ENCODE peak calls at places on chromosomes 11 and 22, in six cellular contexts. H is activated CD8-positive, alpha-beta memory T cell treated with anti-CD3 and anti-CD28 coated beads, Interleukin-2, amount 50 U/mL, for 4 hours; X is stimulated activated CD8-positive, alpha-beta memory T cell treated with anti-CD3 and anti-CD28 coated beads, Interleukin-2, amount 100 ng/mL, for 48 hours; K is CD4-positive, CD25-positive, alpha-beta regulatory T cell; D is hepatic stellate cell; L is GM20000. W is an unnamed sample.

GRCh38 chr11:134476435-134477021 is 64.5 kb upstream of the B3GAT1 start:
- DNase-seq in H (no peak), X (no peak), K (no peak), D (no peak), L (no peak), W (peak)

GRCh38 chr11:8681837-8682218 is 637 bp downstream of the TRIM66 start:
- DNase-seq in H (no peak), X (no peak), K (no peak), D (no peak), L (no peak), W (no peak)

GRCh38 chr22:47196881-47197701 is 434.6 kb downstream of the TBC1D22A start:
- DNase-seq in H (no peak), X (no peak), K (no peak), D (no peak), L (no peak), W (no peak)

GRCh38 chr11:5809905-5810792 is 1.4 kb downstream of the OR52N2 start:
- DNase-seq in H (no peak), X (no peak), K (no peak), D (no peak), L (no peak), W (no peak)

GRCh38 chr22:48378673-48379072 is 1449.0 kb downstream of the BRD1 start:
- DNase-seq in H (no peak), X (no peak), K (no peak), D (no peak), L (no peak), W (no peak)

GRCh38 chr11:44805152-44805461 is 78.3 kb downstream of the TSPAN18 start:
- DNase-seq in H (no peak), X (no peak), K (no peak), D (no peak), L (no peak), W (no peak)

GRCh38 chr11:72725731-72726042 is 26.5 kb downstream of the ARAP1 start:
- DNase-seq in H (no peak), X (no peak), K (no peak), D (no peak), L (no peak), W (no peak)

GRCh38 chr22:37366601-37367000 is 60.7 kb downstream of the ELFN2 start:
- DNase-seq in H (no peak), X (no peak), K (no peak), D (no peak), L (no peak), W (no peak)

GRCh38 chr11:2559527-2560311 is 114.9 kb downstream of the KCNQ1 start:
- DNase-seq in H (peak), X (no peak), K (no peak), D (no peak), L (no peak), W (no peak)

GRCh38 chr11:2770556-2771301 is 70.9 kb upstream of the KCNQ1OT1 start:
- DNase-seq in H (peak), X (no peak), K (no peak), D (no peak), L (no peak), W (no peak)

GRCh38 chr11:28696591-28696990 is 588.4 kb downstream of the METTL15 start:
- DNase-seq in H (no peak), X (no peak), K (no peak), D (peak), L (no peak), W (no peak)

GRCh38 chr22:19059481-19060278 is 62.5 kb downstream of the DGCR2 start:
- DNase-seq in H (no peak), X (no peak), K (no peak), D (no peak), L (no peak), W (no peak)

GRCh38 chr11:94545641-94546470 is 2.1 kb downstream of the FUT4 start:
- DNase-seq in H (no peak), X (no peak), K (no peak), D (no peak), L (no peak), W (no peak)

GRCh38 chr11:67731583-67731982 is 57.2 kb upstream of the ALDH3B2 start:
- DNase-seq in H (no peak), X (no peak), K (no peak), D (no peak), L (no peak), W (peak)

GRCh38 chr11:43693731-43694130 is 13.2 kb downstream of the HSD17B12 start:
- DNase-seq in H (no peak), X (no peak), K (no peak), D (no peak), L (no peak), W (peak)

GRCh38 chr11:17743808-17744119 is 9.2 kb downstream of the KCNC1 start:
- DNase-seq in H (no peak), X (no peak), K (no peak), D (no peak), L (no peak), W (no peak)

GRCh38 chr11:125944350-125945010 is 1.4 kb upstream of the VSIG10L2 start:
- DNase-seq in H (no peak), X (no peak), K (no peak), D (no peak), L (no peak), W (no peak)

GRCh38 chr22:37259540-37260029 is 15.5 kb upstream of the RAC2 start:
- DNase-seq in H (no peak), X (no peak), K (no peak), D (peak), L (no peak), W (peak)